ENCODE peak calls at places on chromosome 9, in five cellular contexts. B is A172; Y is effector memory CD4-positive, alpha-beta T cell; X is posterior cingulate gyrus; J is EL. E is an unnamed sample.
A peak's percentile ranks its signal among the peaks of the same experiment; 100 is the strongest.

GRCh38 chr9:73151653-73152382 is at the start of gene ANXA1:
- DNase-seq in B (peak; percentile 84), Y (no peak), X (no peak), J (peak; percentile 79), E (peak; percentile 88)

GRCh38 chr9:135088348-135088978 is 995 bp downstream of the OLFM1 start:
- DNase-seq in B (no peak), Y (no peak), X (no peak), J (no peak), E (no peak)

GRCh38 chr9:22010881-22011625 is 1.9 kb upstream of the CDKN2B start:
- DNase-seq in B (no peak), Y (no peak), X (no peak), J (no peak), E (no peak)

GRCh38 chr9:84061613-84062205 is 81.1 kb downstream of the RMI1 start:
- DNase-seq in B (no peak), Y (no peak), X (no peak), J (no peak), E (no peak)

GRCh38 chr9:82930116-82930515 is 132.8 kb downstream of the RASEF start:
- DNase-seq in B (no peak), Y (no peak), X (no peak), J (no peak), E (no peak)

GRCh38 chr9:129191234-129191633 is 13.2 kb upstream of the IER5L start:
- DNase-seq in B (no peak), Y (no peak), X (no peak), J (no peak), E (no peak)

GRCh38 chr9:33159760-33160127 is 7.4 kb downstream of the B4GALT1 start:
- DNase-seq in B (peak; percentile 35), Y (no peak), X (no peak), J (peak; percentile 91), E (peak; percentile 69)

GRCh38 chr9:82957526-82958379 is 105.2 kb downstream of the RASEF start:
- DNase-seq in B (no peak), Y (no peak), X (no peak), J (no peak), E (no peak)

GRCh38 chr9:70442328-70442848 is 27.9 kb upstream of the KLF9 start:
- DNase-seq in B (no peak), Y (no peak), X (no peak), J (no peak), E (no peak)

GRCh38 chr9:126307306-126308061 is 19.1 kb upstream of the MVB12B start:
- DNase-seq in B (no peak), Y (no peak), X (peak; percentile 65), J (no peak), E (no peak)

GRCh38 chr9:134329886-134330285 is 3.6 kb downstream of the RXRA start:
- DNase-seq in B (no peak), Y (no peak), X (no peak), J (peak; percentile 17), E (no peak)

E was measured in H4.